ENCODE peak calls at places on chromosome 11, in six cellular contexts. B is RWPE2; J is heart right ventricle; X is MM.1S; M is CD8-positive, alpha-beta T cell; N is psoas muscle. U is an unnamed sample.

GRCh38 chr11:123407124-123407995 is 22.7 kb upstream of the GRAMD1B start:
- DNase-seq in J (peak; percentile 71), N (peak; percentile 59), M (peak; percentile 70), X (peak; percentile 70), B (no peak), U (peak; percentile 74)

GRCh38 chr11:4826425-4826824 is 5.3 kb downstream of the OR51F2 start:
- DNase-seq in N (no peak), M (no peak), J (no peak), X (no peak), B (no peak), U (no peak)

GRCh38 chr11:107707807-107708206 is 4.0 kb downstream of the SLN start:
- DNase-seq in B (no peak), X (no peak), J (no peak), M (no peak), N (no peak), U (no peak)

GRCh38 chr11:126352934-126353801 is 2.3 kb upstream of the ST3GAL4 start:
- DNase-seq in M (no peak), X (peak; percentile 42), N (no peak), B (peak; percentile 60), J (no peak), U (peak; percentile 15)

GRCh38 chr11:44927174-44927661 is 23.5 kb downstream of the TP53I11 start:
- DNase-seq in X (peak; percentile 66), J (peak; percentile 68), N (peak; percentile 86), M (peak; percentile 77), B (no peak), U (peak; percentile 52)

GRCh38 chr11:60376601-60377000 is 1.7 kb upstream of the MS4A7 start:
- DNase-seq in J (no peak), X (no peak), M (no peak), B (no peak), N (no peak), U (no peak)

GRCh38 chr11:75582935-75583709 is 21.1 kb downstream of the SERPINH1 start:
- DNase-seq in X (peak; percentile 38), N (peak; percentile 85), J (peak; percentile 66), B (no peak), M (peak; percentile 77), U (peak; percentile 82)

GRCh38 chr11:69497221-69497787 is 15.8 kb downstream of the LINC01488 start:
- DNase-seq in B (peak; percentile 87), X (no peak), N (peak; percentile 86), J (peak; percentile 88), M (no peak), U (peak; percentile 76)

GRCh38 chr11:46161201-46161600 is 39.9 kb upstream of the PHF21A start:
- DNase-seq in B (no peak), X (no peak), J (no peak), M (no peak), N (no peak), U (no peak)

GRCh38 chr11:61553373-61554171 is 27.3 kb downstream of the SYT7 start:
- DNase-seq in B (no peak), X (no peak), J (no peak), M (no peak), N (no peak), U (no peak)

GRCh38 chr11:110366234-110366633 is 63.5 kb upstream of the FDX1 start:
- DNase-seq in X (no peak), M (no peak), B (no peak), J (peak; percentile 72), N (peak; percentile 53), U (peak; percentile 54)

GRCh38 chr11:19605500-19606371 is 106.9 kb upstream of the NAV2 start:
- DNase-seq in X (no peak), J (peak; percentile 31), B (no peak), N (no peak), M (no peak), U (no peak)
- H3K27ac ChIP-seq in X (no peak overlapping the region), J (no peak overlapping the region), B (no peak overlapping the region), N (no peak overlapping the region), M (no peak overlapping the region), U (no peak overlapping the region)

GRCh38 chr11:78930810-78931209 is 356.1 kb upstream of the NARS2 start:
- DNase-seq in M (no peak), B (no peak), J (no peak), N (no peak), X (no peak), U (no peak)

GRCh38 chr11:78929092-78929905 is 354.6 kb upstream of the NARS2 start:
- DNase-seq in B (no peak), M (no peak), X (no peak), J (no peak), N (no peak), U (no peak)

GRCh38 chr11:78931891-78932290 is 357.2 kb upstream of the NARS2 start:
- DNase-seq in M (no peak), N (no peak), B (no peak), J (no peak), X (no peak), U (no peak)

GRCh38 chr11:78927511-78927910 is 352.8 kb upstream of the NARS2 start:
- DNase-seq in N (no peak), X (no peak), B (no peak), J (no peak), M (no peak), U (no peak)

GRCh38 chr11:78929906-78930220 is 355.2 kb upstream of the NARS2 start:
- DNase-seq in B (no peak), X (no peak), N (no peak), J (no peak), M (no peak), U (no peak)
- H3K27me3 ChIP-seq in B (no peaks in the 10 kb centered on the region), X (no peaks in the 10 kb centered on the region), N (peaks cover 3% of the 10 kb centered on the region), J (no peaks in the 10 kb centered on the region), M (no peaks in the 10 kb centered on the region), U (no peaks in the 10 kb centered on the region)

GRCh38 chr11:121437018-121437685 is 15.0 kb upstream of the SORL1 start:
- DNase-seq in J (no peak), N (no peak), B (no peak), M (no peak), X (no peak), U (no peak)
- H3K4me1 ChIP-seq in J (peaks cover 5% of the 10 kb centered on the region), N (no peaks in the 10 kb centered on the region), B (no peaks in the 10 kb centered on the region), M (peaks cover 5% of the 10 kb centered on the region), X (no peaks in the 10 kb centered on the region), U (no peaks in the 10 kb centered on the region)

DNA sequence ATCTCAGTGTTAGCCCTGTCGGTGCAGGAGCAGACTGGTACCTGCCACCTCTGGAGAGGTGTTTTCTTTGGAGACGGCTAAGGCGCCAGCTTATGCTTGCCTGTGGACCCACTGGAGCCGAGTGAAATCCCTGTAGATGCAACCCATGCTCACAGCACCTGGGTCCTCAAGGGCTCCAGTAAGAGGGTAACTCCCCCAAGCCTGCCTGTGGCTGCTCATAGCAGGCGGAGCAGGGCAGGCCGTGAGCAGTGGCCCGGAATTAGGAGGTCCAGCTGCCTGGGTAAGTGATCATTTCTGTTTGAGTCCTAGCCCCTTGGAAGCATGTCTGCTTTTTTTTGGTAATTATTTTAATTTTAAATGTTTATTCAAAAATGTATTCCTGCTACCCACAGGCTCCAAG is 43.8 kb downstream of the NAT10 start:
- DNase-seq in B (no peak), N (peak; percentile 45), M (no peak), X (no peak), J (no peak), U (no peak)
- H3K27ac ChIP-seq in B (no peak overlapping the region), N (no peak overlapping the region), M (no peak overlapping the region), X (no peak overlapping the region), J (no peak overlapping the region), U (no peak overlapping the region)

DNA sequence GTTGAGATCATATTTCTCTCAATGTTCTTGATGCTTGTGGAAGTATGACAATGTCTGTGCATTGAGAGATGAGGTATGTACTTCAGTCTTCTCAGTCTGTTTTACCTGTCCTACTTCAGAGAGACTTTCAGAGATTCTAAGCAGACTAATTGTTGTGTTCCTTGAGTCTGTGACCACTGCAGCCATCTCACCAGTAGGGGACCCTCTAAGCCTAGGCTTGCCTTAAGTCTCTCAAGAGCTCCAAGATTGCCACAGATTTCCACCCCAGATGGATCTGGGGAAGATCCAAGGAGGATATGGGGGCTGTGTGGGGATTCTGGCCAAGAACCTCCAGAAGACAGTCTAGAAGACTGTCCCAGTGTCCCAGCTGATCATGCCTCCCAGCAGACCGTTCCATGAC is 179.9 kb upstream of the PLET1 start:
- DNase-seq in M (no peak), B (no peak), J (no peak), N (no peak), X (no peak), U (no peak)
- H3K27me3 ChIP-seq in M (no peaks in the 10 kb centered on the region), B (peaks cover 5% of the 10 kb centered on the region), J (no peaks in the 10 kb centered on the region), N (no peaks in the 10 kb centered on the region), X (no peaks in the 10 kb centered on the region), U (no peaks in the 10 kb centered on the region)

GRCh38 chr11:353315-353857 is 15.9 kb upstream of the B4GALNT4 start:
- DNase-seq in N (peak; percentile 92), B (no peak), X (no peak), M (no peak), J (peak; percentile 88), U (peak; percentile 93)

GRCh38 chr11:346529-346928 is 22.8 kb upstream of the B4GALNT4 start:
- DNase-seq in J (no peak), B (no peak), X (no peak), M (no peak), N (no peak), U (no peak)

GRCh38 chr11:352456-353180 is 16.7 kb upstream of the B4GALNT4 start:
- DNase-seq in X (no peak), B (no peak), N (no peak), M (no peak), J (no peak), U (peak; percentile 18)

GRCh38 chr11:351411-351810 is 17.9 kb upstream of the B4GALNT4 start:
- DNase-seq in N (no peak), J (no peak), B (no peak), X (no peak), M (no peak), U (peak; percentile 31)

GRCh38 chr11:350723-351255 is 18.5 kb upstream of the B4GALNT4 start:
- DNase-seq in M (peak; percentile 47), X (peak; percentile 82), J (no peak), N (no peak), B (no peak), U (peak; percentile 21)
- H3K4me1 ChIP-seq in M (peaks cover 42% of the 10 kb centered on the region), X (peaks cover 17% of the 10 kb centered on the region), J (peaks cover 37% of the 10 kb centered on the region), N (peaks cover 25% of the 10 kb centered on the region), B (peaks cover 23% of the 10 kb centered on the region), U (peaks cover 14% of the 10 kb centered on the region)

DNA sequence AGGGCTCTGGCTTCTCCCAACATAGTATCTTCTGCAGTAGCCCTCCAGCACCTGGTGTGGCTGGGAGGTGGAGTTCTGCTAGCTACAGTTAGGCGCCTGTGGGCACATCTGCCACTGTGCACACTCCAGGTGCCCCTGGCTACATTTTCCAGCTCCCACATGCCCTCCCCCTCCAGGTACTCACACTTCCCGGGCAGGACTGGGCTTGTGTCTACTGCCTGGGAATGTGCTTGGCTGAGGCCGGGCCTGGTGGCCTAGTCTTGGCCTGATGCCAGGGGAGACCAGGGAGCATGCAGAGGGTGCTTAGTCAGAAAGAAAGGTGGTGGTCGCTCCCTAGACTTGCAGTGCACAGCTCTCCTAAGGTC is 15.9 kb downstream of the PHLDB1 start:
- DNase-seq in N (peak; percentile 60), B (peak; percentile 98), J (no peak), M (no peak), X (no peak), U (peak; percentile 54)
- H3K27ac ChIP-seq in N (peak overlapping the region; percentile 88), B (peak overlapping the region; percentile 99), J (peak overlapping the region; percentile 86), M (no peak overlapping the region), X (no peak overlapping the region), U (peak overlapping the region; percentile 69)

GRCh38 chr11:12382451-12382850 is 5.1 kb downstream of the PARVA start:
- DNase-seq in B (no peak), X (no peak), J (no peak), N (no peak), M (no peak), U (no peak)
- H3K27me3 ChIP-seq in B (no peaks in the 10 kb centered on the region), X (no peaks in the 10 kb centered on the region), J (no peaks in the 10 kb centered on the region), N (no peaks in the 10 kb centered on the region), M (no peaks in the 10 kb centered on the region), U (no peaks in the 10 kb centered on the region)

GRCh38 chr11:67278939-67279588 is 10.0 kb upstream of the ANKRD13D start:
- DNase-seq in X (no peak), J (no peak), M (no peak), B (no peak), N (peak; percentile 51), U (peak; percentile 29)
- H3K4me1 ChIP-seq in X (peaks cover 41% of the 10 kb centered on the region), J (peaks cover 56% of the 10 kb centered on the region), M (peaks cover 96% of the 10 kb centered on the region), B (peaks cover 12% of the 10 kb centered on the region), N (peaks cover 42% of the 10 kb centered on the region), U (peaks cover 38% of the 10 kb centered on the region)